ENCODE peak calls at places on chromosomes 4 and X, in nine cellular contexts. D is K562; P is upper lobe of right lung; R is iPS DF 6.9; F is esophagus squamous epithelium; O is CD8-positive, alpha-beta T cell; J is endothelial cell of umbilical vein; A is GM23338; X is right atrium auricular region. K is an unnamed sample.
A peak's percentile ranks its signal among the peaks of the same experiment; 100 is the strongest.

GRCh38 chrX:19513383-19513782 is 1.9 kb downstream of the MAP3K15 start:
- DNase-seq in D (no peak), R (no peak), A (peak; percentile 11), J (no peak), X (no peak), P (no peak), O (no peak), F (no peak), K (no peak)

GRCh38 chr4:21728231-21728758 is 220.3 kb downstream of the KCNIP4 start:
- DNase-seq in R (no peak), A (no peak), O (no peak), D (no peak), X (no peak), P (no peak), J (no peak), F (no peak), K (no peak)

GRCh38 chr4:147727476-147728028 is 4.3 kb upstream of the ARHGAP10 start:
- DNase-seq in O (no peak), X (no peak), J (no peak), R (no peak), D (no peak), A (no peak), P (no peak), F (no peak), K (no peak)

GRCh38 chr4:100504086-100504874 is 13.5 kb downstream of the EMCN start:
- DNase-seq in D (no peak), X (no peak), F (no peak), J (no peak), O (no peak), P (no peak), A (peak; percentile 35), R (peak; percentile 11), K (no peak)

GRCh38 chr4:22246816-22247215 is 269.1 kb downstream of the ADGRA3 start:
- DNase-seq in F (no peak), A (no peak), X (no peak), D (no peak), R (no peak), O (no peak), P (no peak), J (no peak), K (no peak)

GRCh38 chr4:25783943-25784342 is 78.8 kb downstream of the SEL1L3 start:
- DNase-seq in X (no peak), F (no peak), D (no peak), R (no peak), J (no peak), O (no peak), P (no peak), A (no peak), K (no peak)

GRCh38 chrX:79452879-79453278 is 85.7 kb upstream of the ITM2A start:
- DNase-seq in R (no peak), F (no peak), O (no peak), J (no peak), D (no peak), A (no peak), X (no peak), P (no peak), K (no peak)

GRCh38 chrX:107766470-107767140 is 9.0 kb downstream of the TSC22D3 start:
- DNase-seq in A (no peak), D (no peak), R (no peak), F (no peak), X (no peak), O (no peak), J (no peak), P (no peak), K (no peak)

GRCh38 chr4:69321153-69321729 is 41.0 kb downstream of the UGT2B28 start:
- DNase-seq in R (no peak), A (no peak), O (no peak), X (no peak), D (no peak), P (peak; percentile 52), F (no peak), J (no peak), K (no peak)

GRCh38 chr4:140884431-140885058 is 128.4 kb upstream of the TBC1D9 start:
- DNase-seq in A (peak; percentile 94), F (no peak), D (peak; percentile 44), P (no peak), O (no peak), J (peak; percentile 68), X (no peak), R (peak; percentile 75), K (no peak)

GRCh38 chr4:5037553-5038551 is 13.4 kb upstream of the STK32B start:
- DNase-seq in O (no peak), A (no peak), X (no peak), R (no peak), J (peak; percentile 83), F (no peak), D (peak; percentile 64), P (no peak), K (no peak)

DNA sequence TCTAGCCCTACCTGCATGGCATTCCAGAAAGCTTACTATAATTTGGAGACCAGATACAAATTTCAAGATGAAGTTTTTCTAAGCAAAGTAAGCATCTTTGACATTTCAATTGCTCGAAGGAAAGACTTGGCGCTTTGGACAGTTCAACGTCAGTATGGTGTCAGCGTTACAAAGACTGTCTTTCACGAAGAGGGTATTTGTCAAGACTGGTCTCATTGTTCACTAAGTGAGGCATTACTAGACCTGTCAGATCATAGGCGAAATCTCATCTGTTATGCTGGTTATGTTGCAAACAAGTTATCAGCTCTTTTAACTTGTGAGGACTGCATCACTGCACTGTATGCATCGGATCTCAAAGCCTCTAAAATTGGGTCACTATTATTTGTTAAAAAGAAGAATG is 17.6 kb downstream of the THAP9 start:
- DNase-seq in R (no peak), F (no peak), O (no peak), A (no peak), D (no peak), X (no peak), P (no peak), J (no peak), K (no peak)
- H3K36me3 ChIP-seq in R (no peaks in the 10 kb centered on the region), F (no peaks in the 10 kb centered on the region), O (peaks cover 6% of the 10 kb centered on the region), A (peaks cover 3% of the 10 kb centered on the region), D (peaks cover 7% of the 10 kb centered on the region), X (peaks cover 9% of the 10 kb centered on the region), P (peaks cover 5% of the 10 kb centered on the region), J (no peaks in the 10 kb centered on the region), K (no peaks in the 10 kb centered on the region)

DNA sequence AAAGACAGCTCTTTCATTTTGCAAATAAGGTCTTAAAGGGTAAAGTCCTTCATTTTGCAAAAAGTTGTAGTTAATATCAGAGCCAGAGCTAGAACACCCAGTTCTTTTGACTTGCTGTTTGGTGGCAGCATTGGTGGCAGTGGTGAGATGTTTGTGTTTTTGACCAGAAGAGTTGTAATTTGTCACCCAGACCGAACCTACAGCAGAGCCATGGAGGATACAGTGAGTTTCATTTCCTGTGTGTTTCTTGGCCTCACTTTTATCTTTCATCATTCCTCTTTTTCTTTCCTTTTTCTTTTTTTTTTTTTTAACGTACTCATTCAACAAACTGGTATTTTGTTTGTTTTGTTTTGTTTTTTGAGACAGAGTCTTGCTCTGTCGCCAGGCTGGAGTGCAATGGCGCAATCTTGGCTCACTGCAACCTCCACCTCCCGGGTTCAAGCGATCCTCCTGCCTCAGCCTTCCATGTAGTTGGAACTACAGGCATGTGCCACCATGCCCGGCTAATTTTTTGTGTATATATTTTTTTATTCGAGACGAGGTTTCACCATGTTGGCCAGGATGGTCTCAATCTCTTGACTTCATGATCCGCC is 116.4 kb downstream of the AFF1 start:
- DNase-seq in P (no peak), R (no peak), F (no peak), O (no peak), A (no peak), J (peak; percentile 66), D (no peak), X (no peak), K (no peak)
- H3K4me1 ChIP-seq in P (peaks cover 40% of the 10 kb centered on the region), R (peaks cover 2% of the 10 kb centered on the region), F (peaks cover 70% of the 10 kb centered on the region), O (peaks cover 5% of the 10 kb centered on the region), A (peaks cover 45% of the 10 kb centered on the region), J (peaks cover 24% of the 10 kb centered on the region), D (peaks cover 40% of the 10 kb centered on the region), X (no peaks in the 10 kb centered on the region), K (peaks cover 74% of the 10 kb centered on the region)

GRCh38 chr4:102497986-102498385 is 3.2 kb upstream of the NFKB1 start:
- DNase-seq in R (no peak), X (no peak), O (no peak), P (no peak), J (no peak), A (no peak), F (no peak), D (no peak), K (no peak)

GRCh38 chr4:102492531-102493241 is 8.5 kb upstream of the NFKB1 start:
- DNase-seq in R (no peak), J (no peak), D (no peak), P (no peak), O (no peak), A (no peak), F (no peak), X (no peak), K (no peak)

GRCh38 chr4:102493257-102493656 is 7.9 kb upstream of the NFKB1 start:
- DNase-seq in D (no peak), X (no peak), A (no peak), O (no peak), F (no peak), R (no peak), J (no peak), P (no peak), K (no peak)

GRCh38 chr4:102493794-102494193 is 7.4 kb upstream of the NFKB1 start:
- DNase-seq in O (no peak), J (no peak), F (no peak), P (no peak), D (no peak), X (no peak), A (no peak), R (no peak), K (no peak)

GRCh38 chr4:102494603-102495002 is 6.6 kb upstream of the NFKB1 start:
- DNase-seq in P (no peak), A (no peak), R (no peak), O (no peak), X (no peak), J (no peak), F (no peak), D (no peak), K (no peak)
- H3K36me3 ChIP-seq in P (no peaks in the 10 kb centered on the region), A (no peaks in the 10 kb centered on the region), R (no peaks in the 10 kb centered on the region), O (no peaks in the 10 kb centered on the region), X (no peaks in the 10 kb centered on the region), J (no peaks in the 10 kb centered on the region), F (no peaks in the 10 kb centered on the region), D (no peaks in the 10 kb centered on the region), K (no peaks in the 10 kb centered on the region)

GRCh38 chr4:88609387-88609786 is 17.1 kb downstream of the HERC3 start:
- DNase-seq in P (no peak), R (no peak), F (no peak), J (peak; percentile 69), X (no peak), O (no peak), D (peak; percentile 12), A (no peak), K (no peak)

GRCh38 chr4:88610771-88611170 is 18.5 kb downstream of the HERC3 start:
- DNase-seq in A (no peak), D (no peak), R (no peak), F (no peak), P (no peak), O (no peak), J (no peak), X (peak; percentile 81), K (peak; percentile 41)

GRCh38 chr4:88613417-88613875 is 21.2 kb downstream of the HERC3 start:
- DNase-seq in P (no peak), A (peak; percentile 49), J (peak; percentile 78), D (no peak), O (peak; percentile 18), X (no peak), F (no peak), R (no peak), K (no peak)

GRCh38 chr4:88616275-88616996 is 24.2 kb downstream of the HERC3 start:
- DNase-seq in O (no peak), R (no peak), D (no peak), X (no peak), P (no peak), F (no peak), J (no peak), A (no peak), K (no peak)

GRCh38 chr4:88614058-88614457 is 21.8 kb downstream of the HERC3 start:
- DNase-seq in O (no peak), R (no peak), F (no peak), J (no peak), X (no peak), A (no peak), D (no peak), P (no peak), K (no peak)
- H3K4me1 ChIP-seq in O (peaks cover 52% of the 10 kb centered on the region), R (no peaks in the 10 kb centered on the region), F (peaks cover 66% of the 10 kb centered on the region), J (peaks cover 46% of the 10 kb centered on the region), X (no peaks in the 10 kb centered on the region), A (peaks cover 13% of the 10 kb centered on the region), D (no peaks in the 10 kb centered on the region), P (peaks cover 37% of the 10 kb centered on the region), K (peaks cover 47% of the 10 kb centered on the region)